ENCODE peak calls at places on chromosomes 5 and 9, in six cellular contexts. One of them, this sample, is unnamed.
A peak's percentile ranks its signal among the peaks of the same experiment; 100 is the strongest.

GRCh38 chr5:132825165-132825823 is 5.2 kb downstream of the SHROOM1 start:
- DNase-seq in upper lobe of left lung: no peak
- DNase-seq in GM23338: peak; percentile 76
- DNase-seq in transverse colon: no peak
- DNase-seq in HL-60: no peak
- DNase-seq in prostate gland: no peak
- DNase-seq in this sample: no peak

GRCh38 chr9:120612218-120612617 is 32.3 kb upstream of the CDK5RAP2 start:
- DNase-seq in upper lobe of left lung: no peak
- DNase-seq in GM23338: peak; percentile 44
- DNase-seq in transverse colon: no peak
- DNase-seq in HL-60: no peak
- DNase-seq in prostate gland: no peak
- DNase-seq in this sample: no peak

GRCh38 chr9:111969622-111970021 is 73.0 kb downstream of the UGCG start:
- DNase-seq in upper lobe of left lung: no peak
- DNase-seq in GM23338: no peak
- DNase-seq in transverse colon: no peak
- DNase-seq in HL-60: no peak
- DNase-seq in prostate gland: no peak
- DNase-seq in this sample: no peak

GRCh38 chr5:34516166-34516565 is 140.0 kb upstream of the RAI14 start:
- DNase-seq in upper lobe of left lung: no peak
- DNase-seq in GM23338: no peak
- DNase-seq in transverse colon: no peak
- DNase-seq in HL-60: no peak
- DNase-seq in prostate gland: no peak
- DNase-seq in this sample: no peak

GRCh38 chr9:92308893-92309292 is 15.4 kb upstream of the IARS1 start:
- DNase-seq in upper lobe of left lung: no peak
- DNase-seq in GM23338: no peak
- DNase-seq in transverse colon: no peak
- DNase-seq in HL-60: no peak
- DNase-seq in prostate gland: peak; percentile 31
- DNase-seq in this sample: no peak

GRCh38 chr5:93008502-93009167 is 572.4 kb downstream of the NR2F1-AS1 start:
- DNase-seq in upper lobe of left lung: no peak
- DNase-seq in GM23338: no peak
- DNase-seq in transverse colon: no peak
- DNase-seq in HL-60: no peak
- DNase-seq in prostate gland: no peak
- DNase-seq in this sample: no peak

GRCh38 chr5:68252678-68253520 is 37.3 kb downstream of the PIK3R1 start:
- DNase-seq in upper lobe of left lung: peak; percentile 66
- DNase-seq in GM23338: peak; percentile 91
- DNase-seq in transverse colon: peak; percentile 60
- DNase-seq in HL-60: no peak
- DNase-seq in prostate gland: peak; percentile 42
- DNase-seq in this sample: no peak

GRCh38 chr5:146565764-146566163 is 49.8 kb upstream of the GPR151 start:
- DNase-seq in upper lobe of left lung: no peak
- DNase-seq in GM23338: peak; percentile 90
- DNase-seq in transverse colon: peak; percentile 29
- DNase-seq in HL-60: no peak
- DNase-seq in prostate gland: no peak
- DNase-seq in this sample: peak; percentile 14

GRCh38 chr5:157180374-157181264 is at the start of gene ITK:
- DNase-seq in upper lobe of left lung: no peak
- DNase-seq in GM23338: no peak
- DNase-seq in transverse colon: peak; percentile 26
- DNase-seq in HL-60: no peak
- DNase-seq in prostate gland: no peak
- DNase-seq in this sample: no peak

DNA sequence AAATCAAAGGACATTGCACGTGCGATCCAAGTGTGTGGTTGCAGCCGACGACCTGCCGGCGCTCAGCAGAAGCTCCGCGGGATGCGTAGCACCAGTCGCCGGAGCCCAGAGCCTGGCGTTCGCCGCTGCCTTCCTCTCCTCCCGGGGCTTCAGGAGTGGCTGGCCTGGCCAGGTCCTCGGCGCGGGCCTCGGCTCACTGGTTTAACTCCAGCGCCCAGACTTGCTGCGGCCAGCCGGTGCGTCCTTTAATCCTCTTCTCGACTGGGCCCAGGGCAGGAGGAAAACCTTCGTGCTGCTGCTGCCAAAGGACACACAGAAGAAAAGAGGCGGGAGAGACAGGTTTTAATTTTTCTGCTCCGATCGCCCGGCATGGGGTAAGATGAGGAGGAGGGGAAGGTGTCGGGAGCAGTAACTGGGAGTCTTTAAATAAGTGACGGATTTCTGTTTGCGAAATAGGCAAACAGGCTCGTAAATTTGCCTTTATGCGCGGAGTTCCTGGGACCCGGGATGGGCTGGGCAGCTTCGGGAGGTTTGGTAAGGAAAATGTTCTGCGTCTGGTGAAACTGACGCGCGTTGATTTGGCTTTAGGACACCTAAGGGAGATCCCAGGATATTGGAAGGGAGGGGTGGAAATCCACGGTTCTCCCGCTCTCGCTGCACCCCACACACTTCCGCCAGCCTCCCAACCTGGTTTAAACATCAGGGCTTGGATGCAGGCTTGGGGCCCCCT is 2.2 kb downstream of the HAND1 start:
- DNase-seq in upper lobe of left lung: no peak
- DNase-seq in GM23338: peak; percentile 62
- DNase-seq in transverse colon: no peak
- DNase-seq in HL-60: no peak
- DNase-seq in prostate gland: no peak
- DNase-seq in this sample: no peak
- H3K27ac ChIP-seq in upper lobe of left lung: no peak overlapping the region
- H3K27ac ChIP-seq in GM23338: no peak overlapping the region
- H3K27ac ChIP-seq in transverse colon: peak overlapping the region; percentile 85
- H3K27ac ChIP-seq in HL-60: no peak overlapping the region
- H3K27ac ChIP-seq in prostate gland: no peak overlapping the region
- H3K27ac ChIP-seq in this sample: peak overlapping the region; percentile 84

DNA sequence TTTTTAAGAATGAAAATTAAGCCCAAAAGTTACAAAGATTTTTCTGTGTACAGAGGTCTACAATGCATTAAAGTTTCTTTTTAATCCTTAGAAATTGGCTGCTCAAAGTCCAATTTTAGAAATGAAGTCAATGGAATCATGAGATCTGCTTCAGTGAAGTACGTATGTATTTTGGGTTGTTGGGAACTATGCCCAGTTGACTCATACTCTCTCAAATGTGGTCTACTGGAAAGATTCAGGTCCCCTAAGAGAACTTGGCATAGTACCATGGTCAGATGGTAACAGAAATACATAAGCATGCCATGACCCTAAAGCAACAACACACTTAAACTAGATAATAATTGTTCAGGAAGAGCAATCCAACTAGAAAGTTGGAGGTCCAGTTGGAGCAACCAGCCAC is 23.0 kb downstream of the FBLL1 start:
- DNase-seq in upper lobe of left lung: no peak
- DNase-seq in GM23338: no peak
- DNase-seq in transverse colon: no peak
- DNase-seq in HL-60: no peak
- DNase-seq in prostate gland: no peak
- DNase-seq in this sample: no peak
- TF ChIP-seq POLR2AphosphoS5 in upper lobe of left lung: no peak
- TF ChIP-seq POLR2AphosphoS5 in GM23338: no peak
- TF ChIP-seq POLR2AphosphoS5 in transverse colon: no peak
- TF ChIP-seq POLR2AphosphoS5 in HL-60: no peak
- TF ChIP-seq POLR2AphosphoS5 in prostate gland: no peak
- TF ChIP-seq POLR2AphosphoS5 in this sample: no peak

DNA sequence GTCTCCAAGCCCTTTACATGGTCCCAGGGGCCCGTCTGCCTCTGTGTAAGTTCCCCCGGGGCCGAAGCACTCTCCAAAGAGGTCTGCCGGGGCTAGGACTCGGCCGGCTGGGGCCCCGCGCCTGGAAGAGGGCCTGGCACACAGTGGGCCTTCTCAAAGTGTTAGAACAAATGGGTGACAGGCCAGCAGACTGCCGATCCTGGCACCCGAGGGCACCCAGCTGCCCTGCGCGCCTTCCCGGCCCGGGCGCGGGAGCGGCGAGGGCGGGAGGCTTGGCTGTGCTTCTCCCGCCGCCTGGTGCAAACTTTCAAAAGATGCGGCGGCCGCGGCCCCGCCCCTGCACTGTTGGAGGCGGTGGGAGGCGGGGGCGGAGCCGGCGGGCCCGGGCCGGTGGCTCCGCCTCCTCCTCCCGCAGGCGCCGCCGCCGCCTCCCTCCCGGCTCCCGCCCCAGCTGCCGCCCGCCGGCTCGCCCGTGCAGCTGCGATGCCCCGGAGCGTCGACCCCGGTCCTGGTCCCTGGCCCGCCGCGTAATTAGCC is at the start of gene NEURL1B:
- DNase-seq in upper lobe of left lung: peak; percentile 63
- DNase-seq in GM23338: peak; percentile 87
- DNase-seq in transverse colon: peak; percentile 87
- DNase-seq in HL-60: peak; percentile 17
- DNase-seq in prostate gland: peak; percentile 78
- DNase-seq in this sample: no peak
- H3K27ac ChIP-seq in upper lobe of left lung: peak within 1 kb of the TSS; percentile 76
- H3K27ac ChIP-seq in GM23338: no peak within 1 kb of the TSS
- H3K27ac ChIP-seq in transverse colon: peak within 1 kb of the TSS; percentile 94
- H3K27ac ChIP-seq in HL-60: no peak within 1 kb of the TSS
- H3K27ac ChIP-seq in prostate gland: peak within 1 kb of the TSS; percentile 83
- H3K27ac ChIP-seq in this sample: no peak within 1 kb of the TSS

GRCh38 chr9:6901179-6901578 is 143.4 kb downstream of the KDM4C start:
- DNase-seq in upper lobe of left lung: no peak
- DNase-seq in GM23338: no peak
- DNase-seq in transverse colon: no peak
- DNase-seq in HL-60: no peak
- DNase-seq in prostate gland: no peak
- DNase-seq in this sample: no peak

GRCh38 chr9:6902423-6902822 is 144.7 kb downstream of the KDM4C start:
- DNase-seq in upper lobe of left lung: no peak
- DNase-seq in GM23338: no peak
- DNase-seq in transverse colon: no peak
- DNase-seq in HL-60: no peak
- DNase-seq in prostate gland: no peak
- DNase-seq in this sample: no peak

GRCh38 chr9:6899274-6899673 is 141.5 kb downstream of the KDM4C start:
- DNase-seq in upper lobe of left lung: no peak
- DNase-seq in GM23338: no peak
- DNase-seq in transverse colon: no peak
- DNase-seq in HL-60: no peak
- DNase-seq in prostate gland: no peak
- DNase-seq in this sample: no peak

GRCh38 chr9:6897831-6898230 is 140.1 kb downstream of the KDM4C start:
- DNase-seq in upper lobe of left lung: no peak
- DNase-seq in GM23338: no peak
- DNase-seq in transverse colon: peak; percentile 23
- DNase-seq in HL-60: no peak
- DNase-seq in prostate gland: no peak
- DNase-seq in this sample: no peak

GRCh38 chr9:6900440-6900883 is 142.7 kb downstream of the KDM4C start:
- DNase-seq in upper lobe of left lung: no peak
- DNase-seq in GM23338: no peak
- DNase-seq in transverse colon: no peak
- DNase-seq in HL-60: no peak
- DNase-seq in prostate gland: no peak
- DNase-seq in this sample: no peak
- TF ChIP-seq POLR2AphosphoS5 in upper lobe of left lung: no peak
- TF ChIP-seq POLR2AphosphoS5 in GM23338: no peak
- TF ChIP-seq POLR2AphosphoS5 in transverse colon: no peak
- TF ChIP-seq POLR2AphosphoS5 in HL-60: no peak
- TF ChIP-seq POLR2AphosphoS5 in prostate gland: no peak
- TF ChIP-seq POLR2AphosphoS5 in this sample: no peak

GRCh38 chr5:181241393-181241975 is 2.2 kb downstream of the RACK1 start:
- DNase-seq in upper lobe of left lung: no peak
- DNase-seq in GM23338: no peak
- DNase-seq in transverse colon: no peak
- DNase-seq in HL-60: no peak
- DNase-seq in prostate gland: no peak
- DNase-seq in this sample: no peak

GRCh38 chr5:181237758-181238385 is 5.8 kb downstream of the RACK1 start:
- DNase-seq in upper lobe of left lung: no peak
- DNase-seq in GM23338: no peak
- DNase-seq in transverse colon: no peak
- DNase-seq in HL-60: no peak
- DNase-seq in prostate gland: no peak
- DNase-seq in this sample: no peak

GRCh38 chr5:181236471-181236870 is 7.2 kb downstream of the RACK1 start:
- DNase-seq in upper lobe of left lung: no peak
- DNase-seq in GM23338: no peak
- DNase-seq in transverse colon: no peak
- DNase-seq in HL-60: no peak
- DNase-seq in prostate gland: no peak
- DNase-seq in this sample: no peak

GRCh38 chr5:181236954-181237641 is 6.6 kb downstream of the RACK1 start:
- DNase-seq in upper lobe of left lung: no peak
- DNase-seq in GM23338: no peak
- DNase-seq in transverse colon: no peak
- DNase-seq in HL-60: no peak
- DNase-seq in prostate gland: no peak
- DNase-seq in this sample: no peak

DNA sequence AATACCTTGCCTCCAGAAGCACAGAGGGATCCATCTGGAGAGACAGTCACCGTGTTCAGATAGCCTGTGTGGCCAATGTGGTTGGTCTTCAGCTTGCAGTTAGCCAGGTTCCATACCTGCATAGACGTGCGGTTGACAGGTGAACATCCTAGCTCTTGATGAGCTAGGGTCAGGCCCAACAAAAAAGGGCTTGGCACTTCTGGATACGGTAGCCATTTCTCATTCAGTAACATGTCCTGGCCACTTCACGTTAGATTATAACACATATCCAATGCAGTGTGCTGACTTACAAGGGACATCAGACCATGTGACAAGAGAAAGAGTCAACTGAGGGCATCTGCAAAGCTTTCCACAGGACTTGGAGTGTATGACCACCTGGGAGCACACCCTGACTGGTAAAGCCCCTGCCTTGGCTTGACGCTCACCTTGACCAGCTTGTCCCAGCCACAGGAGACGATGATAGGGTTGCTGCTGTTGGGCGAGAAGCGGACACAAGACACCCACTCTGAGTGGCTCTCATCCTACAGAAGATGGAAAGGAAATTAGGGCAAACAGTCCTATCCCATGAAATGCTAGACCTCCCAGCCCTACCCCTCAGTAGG is 4.5 kb downstream of the RACK1 start:
- DNase-seq in upper lobe of left lung: no peak
- DNase-seq in GM23338: no peak
- DNase-seq in transverse colon: no peak
- DNase-seq in HL-60: no peak
- DNase-seq in prostate gland: no peak
- DNase-seq in this sample: no peak
- H3K27ac ChIP-seq in upper lobe of left lung: no peak overlapping the region
- H3K27ac ChIP-seq in GM23338: peak overlapping the region; percentile 86
- H3K27ac ChIP-seq in transverse colon: no peak overlapping the region
- H3K27ac ChIP-seq in HL-60: no peak overlapping the region
- H3K27ac ChIP-seq in prostate gland: no peak overlapping the region
- H3K27ac ChIP-seq in this sample: no peak overlapping the region

This sample was measured in SK-N-MC.